ENCODE peak calls at places on chromosome 6, in four cellular contexts. D, K, N and H are unnamed samples.
A peak's percentile ranks its signal among the peaks of the same experiment; 100 is the strongest.

GRCh38 chr6:29509239-29509638 is 21.5 kb upstream of the MAS1L start:
- DNase-seq in D (no peak), N (no peak), K (peak; percentile 61), H (peak; percentile 63)

GRCh38 chr6:116530436-116530835 is 15.0 kb downstream of the TRAPPC3L start:
- DNase-seq in K (no peak), D (no peak), N (no peak), H (no peak)

GRCh38 chr6:80331522-80331921 is 225.1 kb downstream of the BCKDHB start:
- DNase-seq in N (no peak), D (no peak), K (no peak), H (no peak)

GRCh38 chr6:34696189-34696738 is 303 bp downstream of the ILRUN start:
- DNase-seq in N (peak; percentile 5), K (peak; percentile 18), D (peak; percentile 43), H (no peak)

GRCh38 chr6:68651018-68651985 is 16.2 kb downstream of the ADGRB3 start:
- DNase-seq in K (no peak), D (peak; percentile 61), N (no peak), H (no peak)

GRCh38 chr6:141587482-141588266 is 545.1 kb upstream of the GJE1 start:
- DNase-seq in D (peak; percentile 83), N (no peak), K (no peak), H (no peak)

GRCh38 chr6:135932651-135933050 is 81.2 kb downstream of the PDE7B start:
- DNase-seq in D (no peak), N (no peak), K (no peak), H (no peak)

GRCh38 chr6:29516108-29516507 is 28.4 kb upstream of the MAS1L start:
- DNase-seq in D (peak; percentile 7), K (peak; percentile 77), N (no peak), H (no peak)

GRCh38 chr6:128569737-128570438 is 49.5 kb upstream of the PTPRK start:
- DNase-seq in D (peak; percentile 73), K (no peak), N (no peak), H (no peak)

GRCh38 chr6:111691345-111692225 is 85.9 kb upstream of the TRAF3IP2 start:
- DNase-seq in D (peak; percentile 44), K (no peak), N (no peak), H (no peak)

GRCh38 chr6:6701864-6702263 is 113.3 kb downstream of the LY86 start:
- DNase-seq in K (no peak), N (no peak), D (no peak), H (no peak)

GRCh38 chr6:159788276-159788675 is 1.1 kb downstream of the TCP1 start:
- DNase-seq in D (no peak), K (peak; percentile 21), N (no peak), H (no peak)

GRCh38 chr6:161303628-161304340 is 29.9 kb upstream of the AGPAT4 start:
- DNase-seq in N (no peak), D (peak; percentile 46), K (no peak), H (no peak)

GRCh38 chr6:103534107-103534506 is 1325.6 kb downstream of the HACE1 start:
- DNase-seq in D (no peak), N (no peak), K (no peak), H (no peak)

GRCh38 chr6:125140808-125141207 is 12.8 kb upstream of the TPD52L1 start:
- DNase-seq in D (peak; percentile 28), N (no peak), K (no peak), H (no peak)

GRCh38 chr6:55445648-55446204 is 118.5 kb downstream of the GFRAL start:
- DNase-seq in N (peak; percentile 6), K (peak; percentile 38), D (peak; percentile 69), H (no peak)

GRCh38 chr6:15066433-15067337 is 179.2 kb upstream of the JARID2 start:
- DNase-seq in K (no peak), N (peak; percentile 11), D (peak; percentile 76), H (no peak)

GRCh38 chr6:162541019-162541601 is 186.5 kb downstream of the PRKN start:
- DNase-seq in N (no peak), K (no peak), D (no peak), H (no peak)

GRCh38 chr6:13487122-13488014 is at the start of gene GFOD1:
- DNase-seq in K (peak; percentile 83), N (peak; percentile 79), D (peak; percentile 87), H (peak; percentile 97)

GRCh38 chr6:98875375-98875774 is 41.0 kb downstream of the POU3F2 start:
- DNase-seq in D (no peak), N (no peak), K (no peak), H (no peak)

GRCh38 chr6:159887146-159887545 is 3.6 kb upstream of the MAS1 start:
- DNase-seq in D (no peak), N (no peak), K (no peak), H (no peak)

GRCh38 chr6:2110504-2110903 is 134.9 kb downstream of the GMDS start:
- DNase-seq in N (no peak), K (no peak), D (peak; percentile 29), H (peak; percentile 25)

GRCh38 chr6:9308284-9308683 is 872.9 kb upstream of the SLC35B3 start:
- DNase-seq in D (no peak), K (no peak), N (no peak), H (no peak)

GRCh38 chr6:161618816-161619454 is 345.1 kb upstream of the AGPAT4 start:
- DNase-seq in D (peak; percentile 49), N (peak; percentile 27), K (peak; percentile 48), H (no peak)

GRCh38 chr6:44708208-44708607 is 320.7 kb downstream of the CDC5L start:
- DNase-seq in D (no peak), N (no peak), K (no peak), H (no peak)

GRCh38 chr6:75818061-75818855 is 69.2 kb downstream of the MYO6 start:
- DNase-seq in D (no peak), N (no peak), K (no peak), H (no peak)

GRCh38 chr6:88704980-88705379 is 258.4 kb downstream of the RNGTT start:
- DNase-seq in D (peak; percentile 9), N (no peak), K (no peak), H (no peak)

GRCh38 chr6:151974061-151974617 is 166.7 kb downstream of the ESR1 start:
- DNase-seq in D (no peak), K (no peak), N (no peak), H (no peak)

GRCh38 chr6:151610336-151610735 is 116.5 kb downstream of the CCDC170 start:
- DNase-seq in D (no peak), N (no peak), K (no peak), H (no peak)

GRCh38 chr6:35185302-35185681 is 28.5 kb upstream of the SCUBE3 start:
- DNase-seq in N (peak; percentile 22), D (peak; percentile 73), K (no peak), H (no peak)

GRCh38 chr6:16769986-16770376 is 8.7 kb upstream of the ATXN1 start:
- DNase-seq in N (no peak), D (peak; percentile 70), K (no peak), H (no peak)

GRCh38 chr6:40353197-40353966 is 233.8 kb downstream of the LRFN2 start:
- DNase-seq in D (no peak), N (no peak), K (no peak), H (no peak)

GRCh38 chr6:142647436-142648389 is 297.3 kb downstream of the HIVEP2 start:
- DNase-seq in D (no peak), K (no peak), N (no peak), H (no peak)

GRCh38 chr6:27902335-27903314 is 9.6 kb downstream of the OR2B2 start:
- DNase-seq in N (peak; percentile 86), D (peak; percentile 88), K (peak; percentile 79), H (peak; percentile 65)

GRCh38 chr6:24778121-24778520 is 3.4 kb downstream of the GMNN start:
- DNase-seq in K (no peak), N (no peak), D (no peak), H (no peak)

GRCh38 chr6:133814797-133815196 is 74.1 kb upstream of the TCF21 start:
- DNase-seq in K (no peak), N (no peak), D (peak; percentile 83), H (no peak)

GRCh38 chr6:63305278-63305677 is 14.5 kb downstream of the LGSN start:
- DNase-seq in N (no peak), D (no peak), K (no peak), H (no peak)

GRCh38 chr6:63306446-63306845 is 13.3 kb downstream of the LGSN start:
- DNase-seq in D (no peak), K (no peak), N (no peak), H (no peak)

GRCh38 chr6:63307581-63308246 is 12.1 kb downstream of the LGSN start:
- DNase-seq in K (peak; percentile 46), N (peak; percentile 8), D (peak; percentile 70), H (peak; percentile 47)
- TF ChIP-seq CTCF in K (peak; percentile 30), N (no peak), D (peak; percentile 65), H (peak; percentile 47)

GRCh38 chr6:30845183-30845582 is 39.1 kb upstream of the DDR1 start:
- DNase-seq in K (no peak), D (no peak), N (no peak), H (no peak)

GRCh38 chr6:30843611-30843998 is 40.7 kb upstream of the DDR1 start:
- DNase-seq in N (no peak), D (no peak), K (no peak), H (no peak)

GRCh38 chr6:30841644-30842504 is 42.4 kb upstream of the DDR1 start:
- DNase-seq in N (no peak), D (peak; percentile 67), K (no peak), H (no peak)

GRCh38 chr6:30842754-30843610 is 41.3 kb upstream of the DDR1 start:
- DNase-seq in D (peak; percentile 59), K (no peak), N (no peak), H (no peak)

DNA sequence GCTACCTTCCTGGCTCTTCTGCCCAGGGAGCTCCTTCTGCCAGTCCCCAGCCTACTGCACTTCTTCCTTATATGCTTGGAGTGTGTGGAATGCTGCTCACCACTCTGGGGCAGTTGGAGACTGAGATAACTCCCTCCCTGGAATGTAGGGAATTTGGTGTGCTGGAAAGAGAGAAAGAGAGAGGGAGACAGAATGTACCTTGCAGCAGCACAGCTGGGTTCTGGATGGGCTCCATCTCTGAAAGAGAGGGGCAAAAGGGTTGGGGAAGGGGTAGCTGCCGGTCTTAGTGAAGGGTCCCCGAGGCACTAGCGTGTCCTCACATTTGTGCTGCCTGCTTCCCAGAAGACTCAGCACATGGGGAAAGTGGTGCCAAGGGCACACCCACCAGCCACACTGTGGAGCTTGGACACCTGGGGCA is 40.2 kb upstream of the DDR1 start:
- DNase-seq in D (peak; percentile 73), N (no peak), K (no peak), H (no peak)
- TF ChIP-seq CTCF in D (no peak), N (no peak), K (no peak), H (no peak)

GRCh38 chr6:12289655-12290489 is at the start of gene EDN1:
- DNase-seq in N (peak; percentile 85), D (peak; percentile 93), K (peak; percentile 75), H (peak; percentile 79)
- TF ChIP-seq CTCF in N (peak; percentile 42), D (peak; percentile 51), K (peak; percentile 48), H (peak; percentile 56)

GRCh38 chr6:36546958-36547645 is at the start of gene STK38:
- DNase-seq in N (peak; percentile 95), K (peak; percentile 87), D (peak; percentile 88), H (peak; percentile 95)
- TF ChIP-seq CTCF in N (no peak), K (peak; percentile 32), D (peak; percentile 12), H (peak; percentile 14)

GRCh38 chr6:48084201-48084600 is 26.8 kb downstream of the PTCHD4 start:
- DNase-seq in N (no peak), D (peak; percentile 21), K (no peak), H (no peak)

GRCh38 chr6:48086187-48086586 is 24.8 kb downstream of the PTCHD4 start:
- DNase-seq in D (no peak), N (no peak), K (no peak), H (no peak)

GRCh38 chr6:48085131-48085741 is 25.8 kb downstream of the PTCHD4 start:
- DNase-seq in N (no peak), K (no peak), D (no peak), H (no peak)

GRCh38 chr6:48092550-48093217 is 18.3 kb downstream of the PTCHD4 start:
- DNase-seq in N (no peak), K (no peak), D (no peak), H (no peak)

GRCh38 chr6:48087448-48087847 is 23.5 kb downstream of the PTCHD4 start:
- DNase-seq in K (no peak), N (no peak), D (peak; percentile 62), H (no peak)
- TF ChIP-seq CTCF in K (peak; percentile 7), N (no peak), D (peak; percentile 44), H (no peak)